ENCODE peak calls at places on chromosomes 6 and 20, in ten cellular contexts. I, T, R, L, X, Y, Q, V, B and G are unnamed samples.

GRCh38 chr6:129543981-129544380 is 166.0 kb downstream of the ARHGAP18 start:
- DNase-seq in X (no peak), T (no peak), V (no peak), I (no peak), Y (no peak), R (no peak), L (no peak), Q (no peak), B (no peak), G (no peak)

GRCh38 chr6:71733970-71734899 is 152.1 kb upstream of the RIMS1 start:
- DNase-seq in R (no peak), B (no peak), I (no peak), T (no peak), Y (no peak), L (no peak), V (no peak), Q (no peak), X (no peak), G (no peak)

GRCh38 chr6:10373642-10374359 is 41.1 kb downstream of the TFAP2A start:
- DNase-seq in R (no peak), B (no peak), V (no peak), Q (no peak), I (no peak), Y (no peak), L (peak), X (no peak), T (no peak), G (no peak)

GRCh38 chr6:106749611-106750010 is 120.2 kb downstream of the QRSL1 start:
- DNase-seq in R (no peak), B (no peak), I (no peak), V (no peak), X (no peak), Q (no peak), L (no peak), T (no peak), Y (no peak), G (no peak)

GRCh38 chr6:85551264-85551663 is 42.4 kb downstream of the SNX14 start:
- DNase-seq in X (no peak), I (no peak), T (no peak), B (no peak), V (no peak), L (no peak), Y (no peak), R (peak), Q (no peak), G (peak)

GRCh38 chr6:111992851-111993250 is 61.1 kb upstream of the CCN6 start:
- DNase-seq in I (no peak), R (no peak), Y (no peak), T (no peak), X (no peak), L (no peak), V (no peak), Q (no peak), B (no peak), G (no peak)

GRCh38 chr6:168558686-168559085 is 117.7 kb downstream of the SMOC2 start:
- DNase-seq in L (no peak), Q (no peak), X (no peak), V (no peak), Y (no peak), B (no peak), I (no peak), R (no peak), T (no peak), G (no peak)

GRCh38 chr20:63177134-63177784 is 38.7 kb downstream of the YTHDF1 start:
- DNase-seq in I (no peak), Q (no peak), T (no peak), R (no peak), Y (no peak), L (no peak), X (no peak), V (no peak), B (no peak), G (peak)

GRCh38 chr20:2817341-2817726 is 1.2 kb downstream of the TMEM239 start:
- DNase-seq in T (no peak), X (no peak), V (no peak), I (no peak), Q (no peak), R (no peak), B (no peak), L (no peak), Y (no peak), G (no peak)

GRCh38 chr6:61649845-61650244 is 636.2 kb downstream of the KHDRBS2 start:
- DNase-seq in Q (no peak), V (no peak), B (no peak), I (no peak), T (no peak), Y (no peak), R (no peak), L (no peak), X (no peak), G (no peak)

GRCh38 chr6:150491131-150491795 is 108.4 kb upstream of the PLEKHG1 start:
- DNase-seq in Y (no peak), I (no peak), R (no peak), L (peak), X (no peak), V (no peak), T (no peak), Q (no peak), B (no peak), G (no peak)

GRCh38 chr6:43026365-43026764 is 4.9 kb downstream of the RRP36 start:
- DNase-seq in B (no peak), I (no peak), X (no peak), R (no peak), L (no peak), T (no peak), Y (no peak), Q (no peak), V (no peak), G (no peak)

GRCh38 chr6:19322691-19323470 is 514.3 kb upstream of the ID4 start:
- DNase-seq in X (no peak), Q (no peak), I (no peak), R (no peak), L (no peak), V (no peak), Y (no peak), T (peak), B (no peak), G (no peak)

GRCh38 chr6:15689586-15690450 is 27.0 kb upstream of the DTNBP1 start:
- DNase-seq in R (no peak), L (no peak), I (no peak), V (no peak), X (no peak), Y (no peak), Q (no peak), B (no peak), T (no peak), G (no peak)

GRCh38 chr6:35735452-35735851 is 1.4 kb upstream of the ARMC12 start:
- DNase-seq in X (no peak), V (peak), Y (peak), B (no peak), I (no peak), Q (no peak), R (no peak), L (no peak), T (no peak), G (no peak)

GRCh38 chr6:16249971-16250370 is 11.6 kb downstream of the GMPR start:
- DNase-seq in R (no peak), L (no peak), V (no peak), Q (no peak), I (no peak), T (peak), B (no peak), Y (no peak), X (no peak), G (no peak)

GRCh38 chr20:58810116-58810878 is 40.4 kb downstream of the GNAS-AS1 start:
- DNase-seq in X (no peak), Y (no peak), L (no peak), R (no peak), Q (no peak), I (no peak), B (no peak), T (no peak), V (no peak), G (no peak)

GRCh38 chr6:45441811-45442453 is 64.2 kb upstream of the SUPT3H start:
- DNase-seq in L (no peak), X (no peak), T (no peak), B (no peak), I (no peak), Y (no peak), Q (no peak), V (no peak), R (no peak), G (no peak)

GRCh38 chr20:10521068-10521834 is 86.1 kb downstream of the SLX4IP start:
- DNase-seq in T (no peak), X (peak), L (peak), B (no peak), I (no peak), V (no peak), Q (no peak), R (no peak), Y (no peak), G (no peak)

GRCh38 chr20:21633829-21634228 is 71.6 kb upstream of the PAX1 start:
- DNase-seq in V (no peak), R (no peak), X (no peak), L (no peak), B (no peak), Q (no peak), T (no peak), Y (no peak), I (no peak), G (no peak)

GRCh38 chr6:122869437-122870024 is 80.5 kb downstream of the SMPDL3A start:
- DNase-seq in X (no peak), I (no peak), B (no peak), Q (peak), L (peak), Y (no peak), T (no peak), V (peak), R (peak), G (peak)

GRCh38 chr20:63082308-63082938 is 75.7 kb upstream of the BHLHE23 start:
- DNase-seq in R (peak), Q (no peak), L (no peak), X (peak), B (no peak), Y (peak), V (no peak), I (peak), T (no peak), G (peak)

GRCh38 chr6:32941412-32941784 is 570 bp upstream of the HLA-DMB start:
- DNase-seq in V (peak), I (no peak), Y (peak), T (no peak), X (no peak), Q (no peak), B (no peak), L (no peak), R (no peak), G (no peak)

GRCh38 chr20:41786158-41786557 is 168.0 kb upstream of the CHD6 start:
- DNase-seq in I (no peak), B (no peak), R (no peak), T (no peak), L (no peak), Y (no peak), Q (no peak), X (no peak), V (no peak), G (no peak)

DNA sequence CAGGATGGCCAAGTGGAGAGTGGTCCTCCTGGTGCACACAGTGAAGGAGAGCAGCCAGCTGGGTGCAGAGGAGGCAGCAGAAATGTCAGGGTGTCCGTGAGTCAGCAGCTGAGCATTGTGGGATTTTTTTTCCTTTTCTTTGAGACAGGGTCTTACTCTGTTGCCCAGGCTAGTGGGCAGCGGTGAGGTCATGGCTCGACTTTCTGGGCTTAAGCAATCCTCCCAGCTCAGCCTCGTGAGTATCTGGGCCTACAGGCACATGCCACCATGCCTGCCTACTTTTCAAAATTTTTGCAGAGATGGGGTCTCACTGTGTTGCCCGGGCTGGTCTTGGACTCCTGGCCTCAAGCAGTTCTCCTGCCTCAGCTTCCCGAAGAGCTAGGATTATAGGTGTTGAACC is 16.0 kb downstream of the ARID1B start:
- DNase-seq in R (no peak), B (no peak), Q (no peak), Y (no peak), I (no peak), T (no peak), X (no peak), V (no peak), L (no peak), G (no peak)
- TF ChIP-seq POLR2A in R (no peak), B (no peak), Q (no peak), Y (no peak), I (no peak), T (no peak), X (no peak), V (no peak), L (no peak), G (no peak)

GRCh38 chr20:50396623-50397022 is 113.6 kb upstream of the PTPN1 start:
- DNase-seq in Y (no peak), V (no peak), Q (no peak), B (no peak), T (no peak), L (no peak), I (no peak), R (no peak), X (no peak), G (no peak)

GRCh38 chr20:50394569-50394968 is 115.6 kb upstream of the PTPN1 start:
- DNase-seq in X (no peak), L (no peak), Q (no peak), B (no peak), I (no peak), R (no peak), T (no peak), Y (no peak), V (no peak), G (no peak)

GRCh38 chr20:50395914-50396488 is 114.2 kb upstream of the PTPN1 start:
- DNase-seq in Y (no peak), V (no peak), L (no peak), Q (no peak), B (no peak), I (no peak), X (no peak), R (no peak), T (no peak), G (no peak)

GRCh38 chr20:50393990-50394561 is 116.1 kb upstream of the PTPN1 start:
- DNase-seq in V (no peak), Y (no peak), L (no peak), T (no peak), B (no peak), Q (no peak), X (no peak), R (no peak), I (no peak), G (no peak)

GRCh38 chr20:50395258-50395729 is 114.9 kb upstream of the PTPN1 start:
- DNase-seq in Q (peak), L (no peak), V (peak), R (no peak), X (peak), B (no peak), T (peak), I (peak), Y (peak), G (no peak)
- TF ChIP-seq POLR2A in Q (peak), L (no peak), V (no peak), R (no peak), X (no peak), B (no peak), T (no peak), I (no peak), Y (no peak), G (no peak)

GRCh38 chr6:11458509-11458908 is 79.0 kb upstream of the TMEM170B start:
- DNase-seq in V (no peak), Q (no peak), X (no peak), B (no peak), I (no peak), L (no peak), Y (no peak), T (no peak), R (no peak), G (no peak)

GRCh38 chr6:11462742-11463414 is 74.7 kb upstream of the TMEM170B start:
- DNase-seq in V (no peak), L (no peak), T (no peak), Y (no peak), R (no peak), X (no peak), Q (no peak), B (no peak), I (no peak), G (no peak)

GRCh38 chr6:11460001-11460668 is 77.4 kb upstream of the TMEM170B start:
- DNase-seq in L (no peak), T (no peak), Y (no peak), B (no peak), I (no peak), R (no peak), Q (no peak), V (no peak), X (no peak), G (no peak)

GRCh38 chr6:11460837-11461661 is 76.5 kb upstream of the TMEM170B start:
- DNase-seq in X (no peak), Y (no peak), Q (no peak), T (no peak), I (no peak), R (no peak), B (no peak), L (no peak), V (no peak), G (no peak)

DNA sequence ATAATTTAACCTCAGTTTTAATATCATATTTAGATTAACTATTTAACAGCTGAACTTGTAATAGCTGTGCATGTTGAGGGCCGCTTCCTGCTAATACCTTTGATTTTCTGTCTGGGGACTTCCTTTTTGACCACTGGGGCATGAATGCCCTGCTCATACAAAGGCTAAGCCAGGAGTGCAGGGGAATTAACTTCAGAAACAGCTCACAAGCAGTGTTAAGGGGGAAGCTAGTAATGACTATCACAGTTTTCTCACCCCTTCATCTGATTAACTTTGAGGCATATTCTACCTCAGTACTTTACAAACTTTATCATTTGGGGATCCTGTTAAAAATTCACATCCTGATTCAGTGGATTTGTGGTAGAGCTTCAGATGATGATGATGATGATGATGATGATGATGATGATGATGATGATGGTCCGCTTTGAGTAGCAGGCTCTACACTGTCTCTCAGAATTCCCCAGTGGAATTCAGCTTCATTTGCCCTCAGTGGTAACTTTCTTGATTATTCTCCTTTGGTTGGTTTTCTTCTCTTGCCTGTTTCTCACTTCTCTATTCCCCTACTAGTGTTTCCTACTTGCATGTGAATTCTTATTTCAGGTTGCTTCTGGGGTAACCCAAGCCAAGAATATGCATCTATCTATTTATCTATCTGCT is 78.4 kb upstream of the TMEM170B start:
- DNase-seq in V (no peak), B (no peak), X (no peak), T (no peak), L (no peak), R (no peak), Y (no peak), I (no peak), Q (no peak), G (no peak)
- TF ChIP-seq POLR2A in V (no peak), B (no peak), X (no peak), T (no peak), L (no peak), R (no peak), Y (no peak), I (no peak), Q (no peak), G (no peak)

GRCh38 chr6:7261030-7261841 is 51.8 kb downstream of the SSR1 start:
- DNase-seq in T (peak), V (peak), R (peak), Q (peak), X (peak), Y (peak), B (peak), I (peak), L (peak), G (peak)

GRCh38 chr6:7262037-7262461 is 51.0 kb downstream of the SSR1 start:
- DNase-seq in T (no peak), B (no peak), X (no peak), I (no peak), L (peak), R (peak), Q (no peak), V (peak), Y (peak), G (peak)

GRCh38 chr6:7264041-7264440 is 49.0 kb downstream of the SSR1 start:
- DNase-seq in Y (no peak), X (no peak), I (no peak), V (no peak), B (no peak), L (no peak), R (no peak), T (no peak), Q (no peak), G (no peak)

GRCh38 chr6:7264686-7265384 is 48.2 kb downstream of the SSR1 start:
- DNase-seq in R (no peak), L (no peak), T (no peak), Q (no peak), V (no peak), I (no peak), Y (no peak), X (no peak), B (no peak), G (no peak)

GRCh38 chr6:7262746-7263335 is 50.2 kb downstream of the SSR1 start:
- DNase-seq in Y (no peak), T (no peak), B (no peak), Q (no peak), R (no peak), X (no peak), I (no peak), L (no peak), V (no peak), G (no peak)
- TF ChIP-seq POLR2A in Y (no peak), T (no peak), B (no peak), Q (no peak), R (no peak), X (no peak), I (no peak), L (no peak), V (no peak), G (no peak)

GRCh38 chr6:75491302-75491701 is 2.3 kb downstream of the FILIP1 start:
- DNase-seq in Y (no peak), B (no peak), R (no peak), Q (no peak), I (no peak), T (no peak), L (no peak), V (no peak), X (no peak), G (no peak)

GRCh38 chr6:75494290-75494689 is 690 bp upstream of the FILIP1 start:
- DNase-seq in I (no peak), B (no peak), Y (no peak), Q (no peak), T (no peak), X (no peak), L (no peak), V (no peak), R (no peak), G (no peak)

GRCh38 chr6:75489025-75489424 is 4.6 kb downstream of the FILIP1 start:
- DNase-seq in Y (no peak), T (no peak), V (no peak), X (no peak), R (no peak), Q (no peak), I (no peak), L (no peak), B (no peak), G (no peak)

GRCh38 chr6:75492769-75493168 is 831 bp downstream of the FILIP1 start:
- DNase-seq in R (no peak), X (no peak), Q (no peak), Y (no peak), B (no peak), L (no peak), I (no peak), T (no peak), V (no peak), G (no peak)

DNA sequence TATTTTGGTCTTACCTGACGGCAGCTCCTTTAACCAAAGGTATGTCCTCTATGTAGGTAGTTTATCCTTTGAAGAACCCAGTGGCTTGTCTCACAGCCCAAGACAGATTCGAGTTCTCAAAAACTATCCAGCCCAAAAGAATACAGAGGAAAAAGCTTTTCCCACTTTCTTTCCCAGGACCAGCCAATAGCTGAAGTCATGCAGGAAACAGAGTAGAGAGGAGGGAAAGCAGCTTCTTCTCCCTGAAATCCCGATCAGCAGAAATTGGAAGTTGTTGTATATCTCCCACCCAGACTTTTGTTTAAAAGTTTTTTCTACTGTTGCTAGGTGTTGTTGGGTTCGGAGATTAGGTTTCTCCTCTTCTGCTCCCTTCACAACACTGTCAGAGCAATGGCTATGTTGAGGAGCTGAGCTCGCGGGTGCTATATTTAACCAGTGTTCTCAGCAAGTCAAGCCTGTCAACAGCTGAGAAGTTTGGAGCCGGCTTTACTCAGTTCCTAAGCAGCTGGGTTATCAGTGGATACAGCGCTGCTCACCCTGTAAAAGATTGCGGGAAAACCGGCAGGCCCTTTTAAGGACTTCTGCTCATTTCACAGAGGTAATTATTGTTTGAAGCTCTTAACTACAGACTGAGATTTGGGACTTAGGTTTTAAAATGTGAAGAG is at the start of gene FILIP1:
- DNase-seq in L (no peak), R (peak), Q (peak), X (no peak), B (no peak), V (peak), I (peak), T (no peak), Y (peak), G (no peak)
- TF ChIP-seq POLR2A in L (no peak), R (no peak), Q (peak), X (no peak), B (peak), V (peak), I (peak), T (no peak), Y (no peak), G (no peak)